ENCODE peak calls at places on chromosomes 6 and 20, in six cellular contexts. Y, R, E, W, J and S are unnamed samples.

GRCh38 chr20:48841861-48842529 is 14.2 kb upstream of the PREX1 start:
- DNase-seq in Y (no peak), R (no peak), E (peak; percentile 71), W (no peak), J (no peak), S (no peak)

GRCh38 chr6:390914-391558 is 516 bp upstream of the IRF4 start:
- DNase-seq in Y (no peak), R (no peak), E (no peak), W (no peak), J (no peak), S (no peak)

GRCh38 chr20:45370571-45371204 is 7.4 kb downstream of the TP53TG5 start:
- DNase-seq in Y (no peak), R (no peak), E (no peak), W (no peak), J (no peak), S (no peak)

GRCh38 chr6:145187491-145188206 is 547.7 kb downstream of the EPM2A start:
- DNase-seq in Y (no peak), R (no peak), E (no peak), W (no peak), J (no peak), S (no peak)

GRCh38 chr6:31358302-31358701 is 1.3 kb upstream of the HLA-B start:
- DNase-seq in Y (no peak), R (no peak), E (no peak), W (no peak), J (no peak), S (no peak)

GRCh38 chr6:73515204-73516101 is 5.4 kb downstream of the EEF1A1 start:
- DNase-seq in Y (peak; percentile 39), R (peak; percentile 73), E (peak; percentile 38), W (no peak), J (no peak), S (peak; percentile 62)

GRCh38 chr20:34540596-34541263 is 17.8 kb upstream of the MAP1LC3A start:
- DNase-seq in Y (no peak), R (no peak), E (no peak), W (no peak), J (no peak), S (no peak)

GRCh38 chr20:48630342-48631075 is 197.3 kb downstream of the PREX1 start:
- DNase-seq in Y (no peak), R (no peak), E (no peak), W (no peak), J (no peak), S (no peak)

GRCh38 chr6:156961282-156961892 is 184.2 kb downstream of the ARID1B start:
- DNase-seq in Y (no peak), R (no peak), E (no peak), W (no peak), J (no peak), S (no peak)

GRCh38 chr20:10864076-10864672 is 190.4 kb upstream of the JAG1 start:
- DNase-seq in Y (no peak), R (no peak), E (no peak), W (no peak), J (no peak), S (no peak)

GRCh38 chr6:30883743-30884520 is at the start of gene DDR1:
- DNase-seq in Y (peak; percentile 91), R (peak; percentile 38), E (peak; percentile 93), W (no peak), J (no peak), S (peak; percentile 50)

GRCh38 chr6:13066050-13066449 is 262.3 kb downstream of the TBC1D7 start:
- DNase-seq in Y (no peak), R (no peak), E (no peak), W (no peak), J (no peak), S (no peak)

GRCh38 chr6:83884523-83884922 is 25.0 kb downstream of the CYB5R4 start:
- DNase-seq in Y (peak; percentile 48), R (peak; percentile 27), E (peak; percentile 62), W (no peak), J (peak; percentile 37), S (peak; percentile 41)

GRCh38 chr6:22470454-22471368 is 98.7 kb upstream of the HDGFL1 start:
- DNase-seq in Y (peak; percentile 55), R (no peak), E (no peak), W (no peak), J (peak; percentile 9), S (no peak)

GRCh38 chr20:17522528-17522927 is 8.7 kb downstream of the BFSP1 start:
- DNase-seq in Y (no peak), R (no peak), E (no peak), W (no peak), J (no peak), S (no peak)

GRCh38 chr20:50663095-50663821 is 28.1 kb downstream of the RIPOR3 start:
- DNase-seq in Y (peak; percentile 56), R (peak; percentile 84), E (no peak), W (no peak), J (no peak), S (peak; percentile 58)

GRCh38 chr20:32539063-32539816 is 45.9 kb downstream of the NOL4L start:
- DNase-seq in Y (no peak), R (no peak), E (no peak), W (no peak), J (no peak), S (no peak)

GRCh38 chr6:160258346-160259142 is at the start of gene SLC22A2:
- DNase-seq in Y (no peak), R (no peak), E (no peak), W (no peak), J (no peak), S (no peak)

GRCh38 chr20:58888521-58889333 is 36.2 kb downstream of the GNAS start:
- DNase-seq in Y (peak; percentile 87), R (peak; percentile 76), E (peak; percentile 81), W (no peak), J (no peak), S (peak; percentile 81)
- TF ChIP-seq POLR2AphosphoS5 in Y (peak; percentile 93), R (peak; percentile 93), E (peak; percentile 80), W (peak; percentile 98), J (peak; percentile 99), S (peak; percentile 93)

GRCh38 chr6:37399131-37399530 is 33.9 kb upstream of the CMTR1 start:
- DNase-seq in Y (no peak), R (no peak), E (peak; percentile 5), W (no peak), J (no peak), S (no peak)
- TF ChIP-seq GABPA in Y (no peak), R (no peak), E (no peak), W (no peak), J (no peak), S (no peak)

GRCh38 chr20:9616455-9616805 is 102.0 kb downstream of the LAMP5 start:
- DNase-seq in Y (no peak), R (no peak), E (no peak), W (no peak), J (no peak), S (no peak)

GRCh38 chr20:9617062-9617461 is 102.7 kb downstream of the LAMP5 start:
- DNase-seq in Y (peak; percentile 52), R (peak; percentile 67), E (peak; percentile 32), W (no peak), J (no peak), S (peak; percentile 51)

GRCh38 chr20:9617940-9618339 is 103.5 kb downstream of the LAMP5 start:
- DNase-seq in Y (peak; percentile 34), R (peak; percentile 58), E (no peak), W (no peak), J (no peak), S (no peak)

GRCh38 chr20:9615118-9615517 is 100.7 kb downstream of the LAMP5 start:
- DNase-seq in Y (no peak), R (peak; percentile 24), E (no peak), W (no peak), J (no peak), S (no peak)

DNA sequence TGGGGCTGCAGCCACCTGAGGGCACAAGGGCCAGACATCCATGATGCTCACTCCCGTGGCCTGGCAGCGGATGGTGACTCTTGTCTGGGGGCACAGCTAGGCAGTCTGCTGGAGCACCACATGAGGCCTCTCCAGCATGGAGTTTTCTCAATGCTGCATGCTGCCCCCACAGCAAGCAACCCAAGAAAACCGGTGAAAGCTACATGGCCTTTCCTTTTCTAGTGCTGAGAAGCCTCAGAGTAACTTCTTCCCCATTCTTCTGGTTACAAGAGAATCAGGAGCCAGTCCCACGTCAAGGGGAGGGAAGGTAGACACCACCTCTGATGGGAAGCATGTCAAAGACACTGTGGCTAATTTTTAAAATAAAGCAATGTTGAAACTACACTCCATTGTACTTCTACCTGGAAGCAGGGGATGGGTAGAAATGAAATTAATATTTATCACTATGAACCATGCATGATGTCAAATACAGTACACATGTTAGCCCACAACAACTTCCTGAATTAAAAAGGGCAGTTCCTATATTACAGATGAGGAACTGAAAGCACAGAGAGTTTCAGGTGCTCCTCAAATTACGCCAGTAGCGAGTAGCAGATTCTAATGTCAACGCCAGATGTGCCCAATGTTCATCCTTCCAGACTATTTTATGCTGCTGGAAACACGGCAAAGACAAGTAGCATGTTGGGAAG is 101.5 kb downstream of the LAMP5 start:
- DNase-seq in Y (no peak), R (no peak), E (no peak), W (no peak), J (peak; percentile 57), S (peak; percentile 41)
- TF ChIP-seq POLR2AphosphoS5 in Y (no peak), R (no peak), E (no peak), W (no peak), J (no peak), S (no peak)

DNA sequence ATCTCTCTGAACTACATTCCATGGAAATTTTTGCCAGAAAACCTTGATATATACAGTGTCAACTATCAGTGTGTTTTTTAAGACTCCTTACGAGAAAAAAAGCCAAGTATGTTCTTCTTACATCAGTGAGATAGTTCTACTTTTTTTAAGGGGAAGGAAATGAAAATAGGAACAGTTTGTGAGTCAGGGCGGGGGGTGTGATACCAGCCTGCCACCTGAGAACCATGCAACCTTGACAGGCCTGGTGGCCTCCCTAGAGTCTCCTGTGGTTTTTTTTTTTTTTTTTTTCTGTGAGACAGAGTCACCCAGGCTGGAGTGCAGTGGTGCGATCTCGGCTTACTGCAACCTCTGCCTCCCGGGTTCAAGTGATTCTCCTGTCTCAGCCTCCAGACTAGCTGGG is 96.3 kb upstream of the GCM1 start:
- DNase-seq in Y (no peak), R (no peak), E (no peak), W (no peak), J (peak; percentile 72), S (no peak)
- TF ChIP-seq GABPA in Y (no peak), R (no peak), E (no peak), W (no peak), J (no peak), S (no peak)